ENCODE peak calls at places on chromosomes 12 and 14, in six cellular contexts. B is B cell, O is adrenal gland, R is left ventricle myocardium inferior, Z is fibroblast of villous mesenchyme, T is progenitor cell of endocrine pancreas. U is an unnamed sample.

GRCh38 chr12:50201987-50202521 is 34.9 kb upstream of the CERS5 start:
- DNase-seq in T (no peak), Z (peak; percentile 90), O (no peak), R (no peak), B (no peak), U (no peak)

GRCh38 chr14:61537567-61538463 is 157.5 kb upstream of the HIF1A start:
- DNase-seq in T (no peak), O (peak; percentile 37), R (no peak), B (no peak), Z (peak; percentile 71), U (no peak)

GRCh38 chr14:89255852-89256251 is 161.2 kb downstream of the FOXN3 start:
- DNase-seq in R (no peak), O (peak; percentile 24), Z (no peak), B (no peak), T (no peak), U (no peak)

GRCh38 chr12:93846936-93847516 is 169.9 kb downstream of the CRADD start:
- DNase-seq in O (no peak), R (no peak), B (no peak), Z (no peak), T (no peak), U (no peak)

GRCh38 chr14:63375772-63376171 is 57.0 kb upstream of the GPHB5 start:
- DNase-seq in Z (peak; percentile 36), O (no peak), T (no peak), R (no peak), B (no peak), U (no peak)

GRCh38 chr12:119817944-119818343 is 59.2 kb downstream of the CIT start:
- DNase-seq in Z (no peak), B (no peak), O (no peak), T (no peak), R (no peak), U (no peak)

GRCh38 chr12:1205512-1206060 is 214.6 kb downstream of the ERC1 start:
- DNase-seq in Z (peak; percentile 56), T (no peak), B (no peak), R (no peak), O (no peak), U (no peak)

GRCh38 chr12:15629108-15629507 is 160.1 kb downstream of the EPS8 start:
- DNase-seq in R (peak; percentile 36), T (no peak), Z (peak; percentile 100), B (no peak), O (peak; percentile 69), U (no peak)

GRCh38 chr12:88643685-88644084 is 63.4 kb upstream of the KITLG start:
- DNase-seq in Z (peak; percentile 20), T (no peak), R (no peak), O (no peak), B (no peak), U (no peak)

GRCh38 chr14:62546862-62547474 is 498.3 kb downstream of the KCNH5 start:
- DNase-seq in O (no peak), T (no peak), Z (no peak), B (no peak), R (no peak), U (no peak)

GRCh38 chr14:47674148-47674545 is 1.3 kb downstream of the MDGA2 start:
- DNase-seq in O (no peak), B (no peak), T (no peak), Z (no peak), R (no peak), U (no peak)

DNA sequence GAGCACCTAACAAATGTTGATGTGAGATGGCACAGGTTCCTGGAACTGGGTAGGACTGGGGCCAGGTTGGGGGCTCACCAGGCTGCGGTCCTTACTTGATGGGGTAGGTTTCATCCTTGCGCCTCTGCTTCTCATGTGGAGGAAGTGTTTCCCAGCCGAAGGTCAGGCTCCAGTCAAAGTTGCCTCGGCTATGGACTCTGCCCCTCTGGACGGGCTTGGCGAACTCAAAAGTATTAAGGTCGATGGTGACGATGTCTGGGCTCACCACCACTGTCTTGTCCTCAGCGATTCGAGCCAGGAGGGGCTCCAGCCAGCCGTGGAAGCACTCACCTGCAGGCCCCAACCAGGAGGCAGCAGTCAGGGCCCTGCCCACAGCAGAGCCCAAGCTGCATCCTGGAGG is 17.5 kb upstream of the CELA1 start:
- DNase-seq in O (no peak), R (no peak), B (no peak), Z (no peak), T (no peak), U (no peak)
- TF ChIP-seq CTCF in O (no peak), R (no peak), B (no peak), Z (no peak), T (no peak), U (no peak)

DNA sequence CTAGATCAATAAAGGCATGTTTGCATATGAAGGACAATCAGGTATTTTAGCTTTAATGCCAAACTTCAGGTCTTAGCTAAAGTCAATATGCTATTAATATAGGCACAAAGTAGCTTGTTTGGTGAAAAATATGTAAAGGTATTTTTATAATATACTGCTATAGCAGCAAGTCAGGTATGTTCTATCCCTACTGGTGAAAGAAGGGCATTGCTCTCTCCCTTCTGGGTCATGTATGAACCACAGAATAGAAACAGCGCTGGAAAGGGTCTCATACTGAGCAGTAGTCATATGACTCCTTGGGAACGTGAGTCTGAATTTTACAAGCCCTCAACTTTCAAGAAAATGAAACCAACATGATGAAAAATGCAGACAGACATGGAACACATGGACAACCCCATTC is 314.6 kb downstream of the GRIN2B start:
- DNase-seq in R (no peak), B (no peak), T (no peak), Z (peak; percentile 1), O (no peak), U (no peak)
- TF ChIP-seq CTCF in R (no peak), B (no peak), T (peak; percentile 66), Z (no peak), O (no peak), U (no peak)

GRCh38 chr14:50957296-50957695 is 13.0 kb upstream of the PYGL start:
- DNase-seq in T (no peak), Z (peak; percentile 87), B (no peak), O (no peak), R (no peak), U (no peak)

GRCh38 chr14:50953497-50953896 is 9.2 kb upstream of the PYGL start:
- DNase-seq in T (no peak), R (no peak), O (no peak), Z (no peak), B (no peak), U (no peak)

GRCh38 chr14:50951032-50951431 is 6.7 kb upstream of the PYGL start:
- DNase-seq in T (no peak), Z (no peak), R (no peak), O (no peak), B (no peak), U (no peak)

GRCh38 chr14:50954811-50955372 is 10.6 kb upstream of the PYGL start:
- DNase-seq in O (no peak), Z (peak; percentile 69), R (no peak), T (no peak), B (peak; percentile 51), U (no peak)

DNA sequence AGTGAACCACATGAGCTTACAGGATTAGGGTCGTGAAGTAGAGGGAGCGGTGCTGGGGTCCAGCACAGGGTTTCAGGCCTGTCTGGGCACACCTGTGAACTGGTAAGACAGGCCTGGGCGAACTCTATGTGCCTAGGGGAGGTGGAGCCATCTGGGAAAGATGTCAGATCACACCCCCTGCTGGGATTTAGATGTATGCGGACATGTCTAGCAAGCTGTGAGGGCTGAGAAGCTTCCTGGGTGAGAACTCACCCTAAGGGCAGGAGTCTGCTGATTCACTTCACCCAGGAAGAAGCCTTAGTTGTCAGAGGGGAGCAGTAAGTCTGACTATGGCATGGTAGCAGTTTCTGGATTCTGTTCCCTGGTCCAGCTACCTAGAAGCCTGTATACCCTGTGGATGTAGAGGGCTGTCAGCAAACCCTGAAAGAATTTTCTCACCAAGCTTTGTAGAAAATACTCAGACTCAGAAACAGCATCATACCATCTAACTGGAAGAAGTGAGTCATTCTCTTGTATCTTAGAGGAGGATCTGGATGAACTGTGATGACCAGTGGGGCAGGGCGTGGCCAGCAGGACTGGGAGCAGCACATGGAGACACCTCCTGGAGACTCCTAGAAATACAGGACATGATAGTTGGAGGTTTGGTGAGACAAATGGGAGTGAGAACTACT is 11.2 kb upstream of the PYGL start:
- DNase-seq in T (no peak), Z (peak; percentile 96), R (peak; percentile 43), B (no peak), O (peak; percentile 93), U (no peak)
- TF ChIP-seq CTCF in T (no peak), Z (peak; percentile 66), R (peak; percentile 28), B (no peak), O (peak; percentile 64), U (peak; percentile 26)

GRCh38 chr14:37708481-37708880 is 113.1 kb downstream of the TTC6 start:
- DNase-seq in B (no peak), O (no peak), T (no peak), Z (peak; percentile 39), R (no peak), U (no peak)
- TF ChIP-seq CTCF in B (no peak), O (no peak), T (no peak), Z (no peak), R (no peak), U (no peak)

GRCh38 chr14:94005324-94005723 is 8.2 kb downstream of the CCDC197 start:
- DNase-seq in Z (no peak), B (no peak), T (no peak), O (no peak), R (no peak), U (no peak)
- TF ChIP-seq CTCF in Z (peak; percentile 43), B (peak; percentile 74), T (peak; percentile 51), O (no peak), R (peak; percentile 46), U (peak; percentile 26)

DNA sequence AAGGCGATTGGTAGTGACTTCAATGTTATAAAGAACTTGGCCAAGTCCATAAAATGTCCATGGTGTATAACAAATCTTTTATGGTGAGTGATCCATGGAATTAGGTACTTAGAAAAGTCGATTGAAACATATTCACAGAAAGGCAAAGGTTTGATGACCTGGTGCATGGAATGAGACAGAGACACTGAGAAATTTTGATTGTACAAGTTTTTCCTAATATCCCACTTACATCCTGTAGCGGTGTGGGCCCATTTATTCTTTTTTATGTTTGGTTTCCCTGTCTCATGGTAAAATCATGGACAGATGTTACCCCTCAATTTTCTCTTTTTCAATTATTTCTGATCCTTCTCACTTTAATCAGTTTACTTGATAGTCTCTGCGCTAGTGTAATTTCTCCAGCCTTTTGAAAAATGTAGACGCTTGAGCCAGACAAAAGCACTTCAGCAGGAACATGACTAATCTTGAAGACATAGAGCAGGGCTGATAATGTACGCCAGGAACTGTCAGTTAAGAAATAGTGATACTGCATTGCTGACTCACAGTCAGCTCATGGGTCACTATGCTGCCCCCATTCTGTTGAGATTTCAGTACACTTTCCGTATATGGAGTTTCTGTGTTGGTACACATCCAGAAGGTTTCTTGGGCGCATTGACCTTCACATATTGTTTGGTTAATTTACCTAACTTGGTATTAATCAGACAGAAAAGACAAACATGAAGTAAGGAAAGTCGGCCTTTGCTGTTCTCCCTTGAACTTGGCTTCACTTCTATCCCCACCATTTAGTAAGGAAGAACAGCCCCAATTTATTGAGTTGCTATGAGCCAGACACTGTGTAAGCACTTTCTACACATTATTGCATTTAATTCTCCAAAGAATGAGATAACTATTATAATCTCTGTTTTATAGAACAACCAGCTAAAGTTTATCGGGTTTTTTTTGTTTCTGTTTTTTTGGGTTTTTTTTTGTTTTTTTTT is 841.7 kb downstream of the DIO2 start:
- DNase-seq in O (peak; percentile 20), R (no peak), B (no peak), Z (peak; percentile 92), T (no peak), U (no peak)
- TF ChIP-seq CTCF in O (no peak), R (no peak), B (no peak), Z (no peak), T (no peak), U (no peak)

GRCh38 chr12:109443794-109444193 is 33.3 kb downstream of the KCTD10 start:
- DNase-seq in Z (no peak), O (no peak), R (no peak), T (no peak), B (no peak), U (no peak)
- TF ChIP-seq CTCF in Z (no peak), O (no peak), R (peak; percentile 50), T (no peak), B (no peak), U (no peak)

GRCh38 chr14:97056086-97056485 is 258.9 kb downstream of the VRK1 start:
- DNase-seq in T (no peak), B (no peak), O (no peak), R (no peak), Z (no peak), U (no peak)
- TF ChIP-seq CTCF in T (no peak), B (no peak), O (no peak), R (no peak), Z (no peak), U (peak; percentile 11)